ENCODE peak calls at places on chromosomes 13 and 19, in ten cellular contexts. T is cardiac fibroblast, H is colonic mucosa, P is left lung, V is upper lobe of right lung, L is Peyer's patch, R is pancreas, D is choroid plexus epithelial cell, E is AG09309, S is cardiac muscle cell. M is an unnamed sample.

GRCh38 chr19:277581-278165 is 13.5 kb downstream of the PLPP2 start:
- DNase-seq in T (peak; percentile 49), H (no peak), P (no peak), V (no peak), L (no peak), R (no peak), D (peak; percentile 65), E (no peak), S (peak; percentile 63), M (no peak)

GRCh38 chr19:531753-532571 is at the start of gene CDC34:
- DNase-seq in T (no peak), H (no peak), P (no peak), V (no peak), L (no peak), R (no peak), D (no peak), E (no peak), S (no peak), M (no peak)

GRCh38 chr13:88670509-88670908 is 999.3 kb downstream of the SLITRK5 start:
- DNase-seq in T (no peak), H (no peak), P (no peak), V (no peak), L (no peak), R (no peak), D (no peak), E (no peak), S (no peak), M (no peak)

GRCh38 chr19:12833747-12834417 is 497 bp downstream of the RTBDN start:
- DNase-seq in T (no peak), H (peak; percentile 39), P (no peak), V (peak; percentile 69), L (no peak), R (no peak), D (no peak), E (no peak), S (peak; percentile 18), M (no peak)

GRCh38 chr13:106710267-106710666 is 142.3 kb upstream of the ARGLU1 start:
- DNase-seq in T (peak; percentile 51), H (no peak), P (no peak), V (no peak), L (no peak), R (no peak), D (peak; percentile 9), E (no peak), S (peak; percentile 43), M (no peak)

GRCh38 chr13:68272652-68273051 is 1042.5 kb upstream of the PCDH9 start:
- DNase-seq in T (no peak), H (no peak), P (no peak), V (no peak), L (no peak), R (no peak), D (no peak), E (no peak), S (no peak), M (no peak)

GRCh38 chr19:2551864-2552185 is 75.9 kb downstream of the GADD45B start:
- DNase-seq in T (no peak), H (no peak), P (peak; percentile 29), V (no peak), L (no peak), R (no peak), D (no peak), E (no peak), S (no peak), M (no peak)

GRCh38 chr19:47595937-47596336 is 13.0 kb upstream of the BICRA start:
- DNase-seq in T (no peak), H (no peak), P (no peak), V (no peak), L (no peak), R (no peak), D (no peak), E (no peak), S (no peak), M (no peak)

GRCh38 chr19:8367327-8368001 is 3.5 kb downstream of the ANGPTL4 start:
- DNase-seq in T (peak; percentile 97), H (peak; percentile 79), P (peak; percentile 84), V (peak; percentile 87), L (peak; percentile 78), R (peak; percentile 94), D (peak; percentile 99), E (peak; percentile 92), S (peak; percentile 100), M (peak; percentile 80)
- H3K4me3 ChIP-seq in T (peak overlapping the region; percentile 3), H (no peak overlapping the region), P (no peak overlapping the region), V (no peak overlapping the region), L (peak overlapping the region; percentile 18), R (no peak overlapping the region), D (peak overlapping the region; percentile 36), E (peak overlapping the region; percentile 3), S (no peak overlapping the region), M (peak overlapping the region; percentile 5)

DNA sequence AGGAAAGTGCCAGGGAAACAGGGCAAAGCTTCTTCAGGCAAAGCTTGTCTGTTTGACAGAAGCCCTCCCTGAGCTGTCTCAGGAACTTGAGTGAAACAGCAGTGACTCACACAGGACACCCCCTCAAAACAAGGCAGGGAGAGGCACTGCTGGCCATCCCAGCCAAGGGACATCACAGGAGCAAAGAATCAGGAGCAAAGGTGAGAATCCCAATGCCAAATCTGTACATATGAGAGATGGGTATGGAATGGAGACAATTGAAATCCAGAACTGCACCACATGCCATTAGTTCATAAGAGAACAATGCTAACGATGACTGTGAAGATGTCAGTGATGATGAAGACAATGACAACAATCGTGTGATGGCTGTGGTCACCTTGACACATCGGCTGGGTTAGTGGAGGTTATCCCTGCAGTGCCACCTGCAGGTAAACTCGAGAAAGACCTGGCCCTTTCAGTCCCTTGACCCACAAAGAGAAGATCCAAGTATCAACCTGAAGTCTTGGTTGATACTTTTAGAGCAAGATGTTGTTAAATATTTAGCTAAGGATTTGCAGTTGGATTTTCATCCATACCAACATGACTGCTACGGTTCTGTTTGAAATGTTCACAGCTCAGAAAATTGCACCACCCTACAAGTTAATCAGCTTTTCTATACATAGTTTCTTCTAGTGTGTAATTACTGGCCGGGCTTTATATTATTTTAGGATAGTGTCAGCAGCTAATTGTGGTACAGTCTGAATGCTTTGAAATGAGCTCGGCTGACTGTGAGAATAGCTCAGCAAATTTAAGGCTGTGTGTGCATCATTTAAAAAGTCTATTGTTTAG is 42.0 kb upstream of the IPO5 start:
- DNase-seq in T (peak; percentile 59), H (no peak), P (no peak), V (no peak), L (no peak), R (no peak), D (no peak), E (no peak), S (peak; percentile 22), M (no peak)
- TF ChIP-seq CTCF in T (peak; percentile 50), H (peak; percentile 21), P (no peak), V (peak; percentile 28), L (no peak), R (no peak), D (peak; percentile 62), E (peak; percentile 50), S (peak; percentile 48), M (peak; percentile 61)

GRCh38 chr19:45505996-45506245 is 1.4 kb upstream of the VASP start:
- DNase-seq in T (no peak), H (no peak), P (no peak), V (no peak), L (no peak), R (no peak), D (no peak), E (no peak), S (no peak), M (no peak)

GRCh38 chr19:45503909-45504308 is 3.4 kb upstream of the VASP start:
- DNase-seq in T (no peak), H (no peak), P (no peak), V (no peak), L (no peak), R (no peak), D (no peak), E (no peak), S (no peak), M (no peak)

GRCh38 chr19:45506991-45507863 is at the start of gene VASP:
- DNase-seq in T (peak; percentile 88), H (peak; percentile 96), P (peak; percentile 91), V (peak; percentile 94), L (peak; percentile 93), R (peak; percentile 85), D (peak; percentile 89), E (no peak), S (peak; percentile 90), M (peak; percentile 54)

GRCh38 chr19:45506246-45506990 is 861 bp upstream of the VASP start:
- DNase-seq in T (peak; percentile 92), H (peak; percentile 98), P (peak; percentile 97), V (peak; percentile 99), L (peak; percentile 98), R (peak; percentile 96), D (peak; percentile 92), E (no peak), S (peak; percentile 94), M (peak; percentile 69)

DNA sequence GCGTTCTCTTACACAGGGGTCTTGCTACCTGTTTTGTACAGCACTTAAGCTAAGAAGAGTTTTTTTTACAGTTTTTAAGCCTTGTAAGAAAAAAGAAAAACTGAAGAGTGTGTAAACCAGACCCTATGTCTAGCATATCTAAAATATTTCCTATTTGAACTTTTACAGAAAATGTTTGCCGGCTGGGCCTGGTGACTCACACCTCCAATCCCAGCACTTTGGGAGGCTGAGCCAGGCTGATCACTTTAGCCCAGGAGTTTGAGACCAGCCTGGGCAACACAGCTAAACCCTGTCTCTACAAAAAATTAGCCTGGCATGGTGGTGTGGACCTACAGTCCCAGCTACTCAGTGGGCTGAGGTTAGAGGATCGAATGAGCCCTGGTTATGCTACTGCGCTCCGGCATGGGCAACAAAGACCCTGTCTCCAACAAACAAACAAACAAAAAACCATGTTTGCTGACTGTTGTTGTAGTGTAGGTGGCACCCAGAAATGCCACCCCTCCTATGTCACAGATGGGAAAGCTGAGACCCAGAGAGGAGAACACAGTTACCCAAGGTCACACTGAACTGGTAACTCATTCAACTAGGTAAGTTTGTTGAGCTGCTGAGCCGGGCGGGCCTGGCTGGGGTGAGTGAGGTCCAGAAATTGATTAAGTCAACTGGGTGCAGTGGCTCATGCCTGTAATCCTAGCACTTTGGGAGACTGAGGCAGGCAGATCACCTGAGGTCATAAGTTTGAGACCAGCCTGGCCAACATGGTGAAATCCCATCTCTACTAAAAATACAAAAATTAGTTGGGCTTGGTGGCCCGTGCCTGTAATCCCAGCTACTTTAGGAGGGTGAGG is 1.9 kb upstream of the VASP start:
- DNase-seq in T (peak; percentile 48), H (no peak), P (no peak), V (no peak), L (no peak), R (no peak), D (peak; percentile 61), E (no peak), S (peak; percentile 50), M (no peak)
- H3K4me3 ChIP-seq in T (no peak overlapping the region), H (no peak overlapping the region), P (no peak overlapping the region), V (no peak overlapping the region), L (no peak overlapping the region), R (no peak overlapping the region), D (no peak overlapping the region), E (no peak overlapping the region), S (no peak overlapping the region), M (no peak overlapping the region)

DNA sequence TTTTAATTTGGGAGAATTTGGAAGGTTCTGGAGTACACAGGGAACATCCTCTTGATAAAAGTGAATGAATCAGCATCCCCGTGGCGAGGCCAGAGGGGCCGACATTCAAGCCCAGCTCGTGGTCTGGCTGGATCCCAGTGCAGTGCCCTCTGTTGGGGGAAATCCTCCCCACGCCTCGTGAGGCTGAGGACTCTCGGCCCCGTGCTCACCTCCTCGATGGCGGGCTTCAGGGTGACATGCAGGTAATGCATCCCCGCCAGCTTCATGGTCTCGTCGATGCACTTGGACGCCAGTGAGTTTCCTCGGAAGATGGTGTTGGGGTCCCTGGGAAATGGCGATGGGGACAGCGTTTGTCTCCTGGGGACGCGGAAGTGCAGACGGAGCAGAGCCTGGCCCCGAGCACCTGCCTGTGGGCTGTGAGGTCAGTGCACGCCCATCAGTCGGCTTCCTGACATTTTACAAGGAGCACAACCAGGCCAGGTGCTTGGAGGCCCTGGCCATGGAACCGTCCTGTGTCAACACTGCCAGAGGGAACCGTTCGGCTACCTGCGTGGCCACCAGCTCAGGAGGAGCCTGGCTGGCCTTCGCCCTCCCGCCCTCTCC is 43.3 kb upstream of the C13orf46 start:
- DNase-seq in T (peak; percentile 43), H (no peak), P (no peak), V (no peak), L (no peak), R (no peak), D (peak; percentile 48), E (no peak), S (peak; percentile 60), M (no peak)
- TF ChIP-seq CTCF in T (peak; percentile 28), H (no peak), P (no peak), V (no peak), L (no peak), R (no peak), D (peak; percentile 56), E (peak; percentile 38), S (peak; percentile 45), M (peak; percentile 32)

M was measured in retinal pigment epithelial cell.